ENCODE peak calls at places on chromosomes 3 and 15, in nine cellular contexts. V, J, R, W, Z, N, Y, P and S are unnamed samples.

GRCh38 chr15:81096398-81096797 is 37.7 kb upstream of the CFAP161 start:
- DNase-seq in V (no peak), J (no peak), R (no peak), W (no peak), Z (no peak), N (no peak), Y (no peak), P (no peak), S (no peak)

GRCh38 chr3:172562881-172563835 is 39.9 kb upstream of the TNFSF10 start:
- DNase-seq in V (no peak), J (peak; percentile 67), R (no peak), W (no peak), Z (no peak), N (no peak), Y (no peak), P (no peak), S (no peak)

GRCh38 chr15:25725758-25726157 is 137.4 kb downstream of the ATP10A start:
- DNase-seq in V (peak; percentile 15), J (no peak), R (no peak), W (no peak), Z (no peak), N (no peak), Y (peak; percentile 43), P (no peak), S (peak; percentile 4)

GRCh38 chr15:69158201-69158842 is 2.1 kb upstream of the GLCE start:
- DNase-seq in V (no peak), J (no peak), R (no peak), W (peak; percentile 13), Z (no peak), N (no peak), Y (no peak), P (no peak), S (no peak)

GRCh38 chr3:100254168-100254777 is 6.5 kb upstream of the TBC1D23 start:
- DNase-seq in V (peak; percentile 47), J (peak; percentile 65), R (no peak), W (peak; percentile 56), Z (peak; percentile 69), N (no peak), Y (no peak), P (peak; percentile 33), S (no peak)

GRCh38 chr3:3429841-3430240 is 250.3 kb upstream of the CRBN start:
- DNase-seq in V (no peak), J (no peak), R (no peak), W (no peak), Z (no peak), N (no peak), Y (no peak), P (no peak), S (no peak)

GRCh38 chr3:71350998-71351397 is 232.5 kb downstream of the FOXP1 start:
- DNase-seq in V (no peak), J (no peak), R (no peak), W (no peak), Z (no peak), N (no peak), Y (no peak), P (no peak), S (no peak)

GRCh38 chr3:4716731-4717362 is 223.7 kb downstream of the ITPR1 start:
- DNase-seq in V (no peak), J (no peak), R (no peak), W (no peak), Z (no peak), N (no peak), Y (no peak), P (no peak), S (no peak)

GRCh38 chr3:81549831-81550230 is 211.6 kb downstream of the GBE1 start:
- DNase-seq in V (no peak), J (no peak), R (no peak), W (no peak), Z (no peak), N (no peak), Y (no peak), P (no peak), S (no peak)

GRCh38 chr3:32945136-32945535 is 6.3 kb upstream of the CCR4 start:
- DNase-seq in V (no peak), J (no peak), R (no peak), W (no peak), Z (no peak), N (no peak), Y (no peak), P (no peak), S (no peak)

GRCh38 chr15:85036716-85037115 is 55.1 kb downstream of the PDE8A start:
- DNase-seq in V (no peak), J (no peak), R (no peak), W (no peak), Z (no peak), N (no peak), Y (no peak), P (no peak), S (no peak)

GRCh38 chr3:1830851-1831250 is 267.8 kb upstream of the CNTN4 start:
- DNase-seq in V (no peak), J (no peak), R (no peak), W (no peak), Z (no peak), N (no peak), Y (no peak), P (no peak), S (no peak)

GRCh38 chr3:130974201-130974600 is 52.4 kb downstream of the ASTE1 start:
- DNase-seq in V (no peak), J (no peak), R (no peak), W (no peak), Z (no peak), N (no peak), Y (no peak), P (no peak), S (no peak)

GRCh38 chr3:132804498-132804897 is 82.3 kb upstream of the NPHP3 start:
- DNase-seq in V (no peak), J (no peak), R (no peak), W (no peak), Z (no peak), N (no peak), Y (no peak), P (no peak), S (no peak)

GRCh38 chr3:39362812-39363211 is 20.4 kb upstream of the SLC25A38 start:
- DNase-seq in V (no peak), J (no peak), R (no peak), W (no peak), Z (no peak), N (no peak), Y (no peak), P (no peak), S (no peak)

DNA sequence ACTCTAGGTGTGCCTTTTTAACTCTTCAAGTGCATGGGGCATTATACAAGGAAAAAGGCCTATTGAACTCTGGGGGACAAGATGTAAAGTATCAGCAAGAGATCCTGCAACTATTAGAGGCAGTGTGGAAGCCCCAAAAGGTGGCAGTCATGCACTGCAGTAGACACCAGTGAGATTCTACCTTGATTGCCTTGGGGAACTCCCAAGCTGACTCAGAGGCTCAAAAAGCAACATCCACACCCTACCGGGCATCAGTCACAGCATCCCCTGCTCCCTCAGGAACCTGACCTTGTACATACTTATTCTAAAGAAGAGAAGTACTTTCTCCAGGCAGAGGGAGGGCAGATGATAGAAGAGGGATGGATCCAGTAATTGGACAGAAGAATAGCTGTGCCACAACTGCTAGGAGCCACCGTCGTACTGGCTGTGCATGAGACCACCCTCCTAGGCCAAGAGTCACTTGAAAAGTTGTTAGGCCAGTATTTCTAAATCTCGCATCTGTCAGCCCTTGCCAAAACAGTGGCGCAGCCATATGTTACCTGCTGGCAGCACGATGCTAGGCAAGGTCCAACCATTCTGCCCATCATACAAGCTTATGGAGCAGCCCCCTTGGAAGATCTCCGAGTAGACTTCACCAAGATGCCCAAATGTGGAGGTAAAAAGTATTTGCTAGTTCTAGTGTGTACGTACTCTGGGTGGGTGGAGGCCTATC is 523.1 kb upstream of the FRG2C start:
- DNase-seq in V (no peak), J (peak; percentile 13), R (no peak), W (no peak), Z (peak; percentile 48), N (no peak), Y (no peak), P (no peak), S (no peak)
- TF ChIP-seq CTCF in V (no peak), J (no peak), R (no peak), W (no peak), Z (no peak), N (no peak), Y (no peak), P (no peak), S (no peak)

GRCh38 chr3:129280183-129280582 is 1.5 kb downstream of the HMCES start:
- DNase-seq in V (no peak), J (no peak), R (no peak), W (no peak), Z (peak; percentile 34), N (no peak), Y (no peak), P (no peak), S (no peak)
- H3K4me3 ChIP-seq in V (peak overlapping the region; percentile 72), J (peak overlapping the region; percentile 70), R (no peak overlapping the region), W (no peak overlapping the region), Z (no peak overlapping the region), N (peak overlapping the region; percentile 76), Y (peak overlapping the region; percentile 98), P (peak overlapping the region; percentile 90), S (peak overlapping the region; percentile 88)

GRCh38 chr3:126084667-126085180 is 800 bp upstream of the SLC41A3 start:
- DNase-seq in V (no peak), J (no peak), R (peak; percentile 12), W (peak; percentile 2), Z (no peak), N (no peak), Y (no peak), P (no peak), S (no peak)

GRCh38 chr3:126085276-126085675 is 1.4 kb upstream of the SLC41A3 start:
- DNase-seq in V (no peak), J (no peak), R (peak; percentile 82), W (no peak), Z (no peak), N (no peak), Y (no peak), P (no peak), S (no peak)

GRCh38 chr3:126083511-126083912 is 412 bp downstream of the SLC41A3 start:
- DNase-seq in V (peak; percentile 49), J (peak; percentile 40), R (peak; percentile 89), W (no peak), Z (peak; percentile 70), N (peak; percentile 49), Y (no peak), P (no peak), S (peak; percentile 40)

GRCh38 chr3:126083138-126083445 is 832 bp downstream of the SLC41A3 start:
- DNase-seq in V (no peak), J (no peak), R (peak; percentile 78), W (peak; percentile 35), Z (no peak), N (no peak), Y (no peak), P (no peak), S (no peak)

GRCh38 chr3:126083913-126084514 is at the start of gene SLC41A3:
- DNase-seq in V (peak; percentile 91), J (peak; percentile 81), R (peak; percentile 98), W (peak; percentile 87), Z (peak; percentile 95), N (peak; percentile 94), Y (peak; percentile 92), P (peak; percentile 78), S (peak; percentile 83)
- TF ChIP-seq POLR2A in V (no peak), J (peak; percentile 1), R (no peak), W (peak; percentile 61), Z (peak; percentile 69), N (peak; percentile 87), Y (no peak), P (peak; percentile 78), S (no peak)

DNA sequence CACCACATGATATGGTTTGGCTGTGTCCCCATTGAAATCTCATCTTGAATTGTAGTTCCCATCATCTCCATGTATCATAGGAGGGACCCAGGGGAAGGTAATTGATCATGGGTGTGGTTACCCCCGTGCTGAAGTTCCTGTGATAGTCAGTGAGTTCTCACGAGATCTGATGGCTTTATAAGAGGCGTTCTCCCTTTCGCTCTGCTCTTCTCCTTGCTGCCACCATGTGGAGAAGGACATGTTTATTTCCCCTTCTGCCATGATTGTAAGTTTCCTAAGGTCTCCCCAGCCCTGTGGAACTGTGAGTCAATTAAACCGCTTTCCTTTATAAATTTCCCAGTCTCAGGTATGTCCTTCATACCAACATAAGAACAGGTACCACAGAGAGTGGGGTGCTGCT is 21.9 kb downstream of the OSTN start:
- DNase-seq in V (no peak), J (peak; percentile 6), R (no peak), W (no peak), Z (no peak), N (no peak), Y (no peak), P (no peak), S (no peak)
- TF ChIP-seq CTCF in V (no peak), J (no peak), R (no peak), W (no peak), Z (no peak), N (no peak), Y (no peak), P (no peak), S (no peak)